ENCODE peak calls at places on chromosomes 13 and 19, in four cellular contexts. Q is GM23338, A is neural progenitor cell, K is GM23248. C is an unnamed sample.

GRCh38 chr19:45439569-45440258 is 16.0 kb upstream of the ERCC1 start:
- DNase-seq in Q (peak; percentile 76), A (peak; percentile 88), K (peak; percentile 92), C (peak; percentile 89)

GRCh38 chr13:53301449-53301848 is 272.8 kb downstream of the OLFM4 start:
- DNase-seq in Q (no peak), A (no peak), K (no peak), C (no peak)

GRCh38 chr13:23630349-23631093 is 60.3 kb downstream of the TNFRSF19 start:
- DNase-seq in Q (no peak), A (peak; percentile 61), K (no peak), C (no peak)

GRCh38 chr19:46192990-46193650 is 36.4 kb upstream of the IGFL1 start:
- DNase-seq in Q (no peak), A (no peak), K (peak; percentile 95), C (no peak)

GRCh38 chr19:50001775-50002174 is 23.4 kb downstream of the VRK3 start:
- DNase-seq in Q (no peak), A (no peak), K (no peak), C (no peak)

GRCh38 chr19:46080561-46080960 is 39.8 kb upstream of the IGFL4 start:
- DNase-seq in Q (no peak), A (no peak), K (peak; percentile 87), C (no peak)

GRCh38 chr19:2627319-2627829 is 75.1 kb downstream of the GNG7 start:
- DNase-seq in Q (no peak), A (no peak), K (peak; percentile 100), C (peak; percentile 92)

GRCh38 chr19:53057904-53058579 is 13.5 kb downstream of the ERVV-2 start:
- DNase-seq in Q (peak; percentile 97), A (peak; percentile 66), K (peak; percentile 45), C (no peak)

GRCh38 chr13:51873419-51873818 is 11.7 kb downstream of the CCDC70 start:
- DNase-seq in Q (no peak), A (no peak), K (no peak), C (no peak)

GRCh38 chr13:39273953-39274352 is 235.7 kb downstream of the NHLRC3 start:
- DNase-seq in Q (peak; percentile 55), A (peak; percentile 28), K (no peak), C (peak; percentile 47)

GRCh38 chr19:51607920-51608562 is 22.2 kb downstream of the SIGLEC5 start:
- DNase-seq in Q (peak; percentile 94), A (peak; percentile 82), K (peak; percentile 83), C (peak; percentile 81)

GRCh38 chr19:33957804-33958203 is 161.1 kb downstream of the KCTD15 start:
- DNase-seq in Q (no peak), A (no peak), K (no peak), C (no peak)

GRCh38 chr19:10238172-10238783 is 7.1 kb upstream of the S1PR2 start:
- DNase-seq in Q (no peak), A (no peak), K (peak; percentile 83), C (peak; percentile 56)

GRCh38 chr13:77207943-77208342 is 119.0 kb downstream of the MYCBP2 start:
- DNase-seq in Q (peak; percentile 7), A (no peak), K (peak; percentile 60), C (no peak)

GRCh38 chr13:91112878-91113277 is 234.6 kb upstream of the MIR17HG start:
- DNase-seq in Q (no peak), A (no peak), K (no peak), C (no peak)

GRCh38 chr13:52651880-52652169 is 811 bp upstream of the SUGT1 start:
- DNase-seq in Q (no peak), A (no peak), K (no peak), C (no peak)

GRCh38 chr13:90776349-90776748 is 571.1 kb upstream of the MIR17HG start:
- DNase-seq in Q (no peak), A (no peak), K (no peak), C (no peak)

GRCh38 chr19:49436381-49437017 is 4.8 kb downstream of the SLC17A7 start:
- DNase-seq in Q (peak; percentile 99), A (peak; percentile 91), K (peak; percentile 54), C (peak; percentile 86)

GRCh38 chr13:73656863-73657262 is 477.3 kb downstream of the KLF12 start:
- DNase-seq in Q (no peak), A (no peak), K (peak; percentile 52), C (no peak)

GRCh38 chr19:10191347-10191746 is 3.4 kb downstream of the DNMT1 start:
- DNase-seq in Q (no peak), A (no peak), K (peak; percentile 75), C (no peak)

GRCh38 chr19:51431124-51431523 is 13.7 kb upstream of the SIGLEC10 start:
- DNase-seq in Q (no peak), A (no peak), K (no peak), C (no peak)

GRCh38 chr13:21137696-21138095 is 38.7 kb downstream of the SKA3 start:
- DNase-seq in Q (no peak), A (no peak), K (peak; percentile 53), C (no peak)

GRCh38 chr13:97018029-97018819 is 23.9 kb upstream of the OXGR1 start:
- DNase-seq in Q (peak; percentile 75), A (peak; percentile 67), K (peak; percentile 65), C (peak; percentile 26)

GRCh38 chr13:40206241-40207109 is 460.0 kb downstream of the FOXO1 start:
- DNase-seq in Q (no peak), A (no peak), K (peak; percentile 25), C (peak; percentile 82)

GRCh38 chr19:5738423-5738822 is 18.0 kb downstream of the CATSPERD start:
- DNase-seq in Q (no peak), A (no peak), K (peak; percentile 58), C (no peak)

GRCh38 chr13:109700176-109700575 is 86.2 kb downstream of the IRS2 start:
- DNase-seq in Q (no peak), A (no peak), K (no peak), C (no peak)

GRCh38 chr13:47334173-47334572 is 437.3 kb upstream of the HTR2A start:
- DNase-seq in Q (no peak), A (no peak), K (peak; percentile 89), C (no peak)

GRCh38 chr13:76894401-76895110 is 8.4 kb upstream of the KCTD12 start:
- DNase-seq in Q (no peak), A (no peak), K (no peak), C (no peak)

GRCh38 chr19:55311397-55311796 is 13.7 kb downstream of the TMEM150B start:
- DNase-seq in Q (no peak), A (no peak), K (no peak), C (no peak)

GRCh38 chr13:39820606-39821005 is 165.1 kb downstream of the COG6 start:
- DNase-seq in Q (peak; percentile 48), A (peak; percentile 68), K (no peak), C (no peak)

GRCh38 chr13:32639502-32640105 is 53.4 kb downstream of the PDS5B start:
- DNase-seq in Q (peak; percentile 68), A (peak; percentile 59), K (peak; percentile 80), C (peak; percentile 70)

GRCh38 chr19:44260343-44260681 is 626 bp downstream of the ZNF233 start:
- DNase-seq in Q (peak; percentile 21), A (peak; percentile 18), K (no peak), C (no peak)

GRCh38 chr13:30576528-30576927 is 41.2 kb upstream of the USPL1 start:
- DNase-seq in Q (no peak), A (no peak), K (no peak), C (no peak)

GRCh38 chr13:83048419-83048818 is 833.9 kb downstream of the SLITRK1 start:
- DNase-seq in Q (no peak), A (no peak), K (peak; percentile 60), C (no peak)

GRCh38 chr13:28408235-28408848 is 86.6 kb downstream of the FLT1 start:
- DNase-seq in Q (no peak), A (no peak), K (no peak), C (no peak)

GRCh38 chr19:35966771-35967170 is 28.2 kb upstream of the SDHAF1 start:
- DNase-seq in Q (no peak), A (no peak), K (no peak), C (no peak)

GRCh38 chr19:35960432-35960972 is 24.3 kb downstream of the LRFN3 start:
- DNase-seq in Q (no peak), A (no peak), K (no peak), C (no peak)

GRCh38 chr19:35959040-35959967 is 23.1 kb downstream of the LRFN3 start:
- DNase-seq in Q (peak; percentile 57), A (peak; percentile 58), K (peak; percentile 68), C (no peak)

GRCh38 chr19:35959968-35960320 is 23.8 kb downstream of the LRFN3 start:
- DNase-seq in Q (peak; percentile 63), A (no peak), K (no peak), C (no peak)

GRCh38 chr19:35963514-35963913 is 27.3 kb downstream of the LRFN3 start:
- DNase-seq in Q (peak; percentile 92), A (peak; percentile 91), K (peak; percentile 74), C (no peak)
- TF ChIP-seq EZH2phosphoT487 in Q (no peak), A (no peak), K (no peak), C (no peak)

DNA sequence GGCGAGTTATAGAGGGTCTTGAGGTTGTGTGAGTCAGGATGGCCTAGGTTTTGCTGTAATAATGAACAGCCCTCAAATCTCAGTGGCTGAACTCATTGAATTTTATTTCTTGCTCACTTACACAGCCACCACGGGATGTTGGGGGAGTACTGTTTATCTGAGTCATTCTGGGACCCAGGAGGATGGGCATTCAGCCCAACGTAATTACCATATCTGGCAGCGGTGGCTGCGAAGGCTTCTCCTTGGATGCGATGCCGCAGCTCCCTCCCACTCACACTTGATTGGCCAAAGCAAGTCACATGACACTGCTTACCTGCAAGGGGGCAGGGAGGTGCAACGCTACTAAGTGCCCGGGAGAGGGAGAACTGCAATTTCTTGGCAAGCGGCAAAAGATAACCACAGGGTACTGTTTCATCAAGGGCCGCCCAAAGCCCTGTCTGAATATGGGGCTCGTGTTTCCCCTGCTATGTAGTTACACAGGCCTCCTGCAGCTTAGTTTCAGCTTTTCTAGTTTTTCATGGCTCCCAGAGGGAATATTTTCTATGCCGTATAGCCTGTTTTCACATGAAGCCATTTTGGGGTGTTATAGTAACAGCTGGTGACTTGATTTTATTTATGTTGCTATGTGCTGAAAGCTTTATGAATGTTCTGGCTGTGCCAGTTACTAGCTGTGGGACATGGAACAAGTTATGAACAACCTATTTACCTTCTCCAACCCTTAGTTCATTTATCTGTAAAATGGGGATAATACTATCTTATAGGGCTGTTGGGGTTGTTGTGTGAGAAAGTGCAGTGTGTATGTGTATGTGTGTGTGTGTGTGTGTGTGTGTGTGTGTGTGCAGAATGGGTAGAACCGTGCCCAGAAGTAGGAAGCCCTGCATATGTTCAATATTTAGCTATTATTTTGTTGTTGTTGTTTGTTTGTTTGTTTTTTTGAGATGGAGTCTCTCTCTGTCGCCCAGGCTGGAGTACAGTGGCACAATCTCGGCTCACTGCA is 20.1 kb downstream of the ZSWIM9 start:
- DNase-seq in Q (peak; percentile 98), A (peak; percentile 81), K (no peak), C (peak; percentile 90)
- H2AFZ ChIP-seq in Q (no peak overlapping the region), A (no peak overlapping the region), K (no peak overlapping the region), C (peak overlapping the region; percentile 50)

GRCh38 chr19:18842166-18842565 is 10.4 kb downstream of the UPF1 start:
- DNase-seq in Q (no peak), A (no peak), K (no peak), C (no peak)

GRCh38 chr19:18843960-18844359 is 12.2 kb downstream of the UPF1 start:
- DNase-seq in Q (no peak), A (no peak), K (no peak), C (no peak)

GRCh38 chr19:18840288-18841260 is 8.8 kb downstream of the UPF1 start:
- DNase-seq in Q (no peak), A (no peak), K (no peak), C (no peak)

GRCh38 chr19:18841400-18841799 is 9.6 kb downstream of the UPF1 start:
- DNase-seq in Q (no peak), A (no peak), K (no peak), C (no peak)

GRCh38 chr19:18839465-18840287 is 7.9 kb downstream of the UPF1 start:
- DNase-seq in Q (peak; percentile 43), A (no peak), K (no peak), C (no peak)
- TF ChIP-seq EZH2phosphoT487 in Q (no peak), A (no peak), K (no peak), C (no peak)

GRCh38 chr19:15866646-15867045 is 31.2 kb downstream of the CYP4F2 start:
- DNase-seq in Q (no peak), A (no peak), K (no peak), C (no peak)
- H2AFZ ChIP-seq in Q (no peak overlapping the region), A (no peak overlapping the region), K (no peak overlapping the region), C (no peak overlapping the region)